ENCODE peak calls at places on chromosomes 1 and 21, in four cellular contexts. R, U, O and P are unnamed samples.
A peak's percentile ranks its signal among the peaks of the same experiment; 100 is the strongest.

GRCh38 chr21:42681296-42682206 is 28.1 kb downstream of the PDE9A start:
- DNase-seq in R (no peak), U (no peak), O (no peak), P (no peak)

GRCh38 chr1:235888119-235888643 is 21.5 kb upstream of the LYST start:
- DNase-seq in R (no peak), U (no peak), O (no peak), P (no peak)

GRCh38 chr21:28627691-28628090 is 365.0 kb downstream of the LTN1 start:
- DNase-seq in R (no peak), U (no peak), O (no peak), P (no peak)

GRCh38 chr1:110615548-110616130 is 9.5 kb upstream of the KCNA2 start:
- DNase-seq in R (no peak), U (peak; percentile 67), O (peak; percentile 68), P (no peak)

GRCh38 chr1:243549108-243549507 is 293.3 kb downstream of the SDCCAG8 start:
- DNase-seq in R (no peak), U (no peak), O (no peak), P (no peak)

GRCh38 chr1:47781171-47781959 is 215.8 kb downstream of the TRABD2B start:
- DNase-seq in R (no peak), U (no peak), O (peak; percentile 29), P (no peak)

GRCh38 chr21:38139380-38140168 is 117.2 kb upstream of the KCNJ15 start:
- DNase-seq in R (no peak), U (no peak), O (no peak), P (no peak)

GRCh38 chr1:10001016-10001665 is 4.1 kb downstream of the RBP7 start:
- DNase-seq in R (no peak), U (no peak), O (no peak), P (no peak)

GRCh38 chr1:19651141-19651737 is 7.1 kb downstream of the NBL1 start:
- DNase-seq in R (no peak), U (peak; percentile 43), O (peak; percentile 58), P (no peak)

GRCh38 chr1:218546314-218546713 is 201.2 kb downstream of the TGFB2 start:
- DNase-seq in R (no peak), U (no peak), O (no peak), P (no peak)

GRCh38 chr1:114353233-114353632 is 157.8 kb downstream of the TRIM33 start:
- DNase-seq in R (no peak), U (peak; percentile 50), O (peak; percentile 36), P (no peak)

GRCh38 chr1:219567341-219567947 is 45.5 kb downstream of the ZC3H11B start:
- DNase-seq in R (no peak), U (no peak), O (no peak), P (no peak)

GRCh38 chr21:18951291-18952038 is 547.9 kb upstream of the TMPRSS15 start:
- DNase-seq in R (no peak), U (peak; percentile 24), O (no peak), P (no peak)

GRCh38 chr1:77504986-77505385 is 177.5 kb downstream of the ZZZ3 start:
- DNase-seq in R (no peak), U (no peak), O (no peak), P (no peak)

GRCh38 chr1:212650228-212650627 is 41.7 kb downstream of the ATF3 start:
- DNase-seq in R (no peak), U (no peak), O (no peak), P (no peak)

GRCh38 chr1:36322085-36322785 is 1.2 kb downstream of the EVA1B start:
- DNase-seq in R (no peak), U (no peak), O (no peak), P (no peak)

GRCh38 chr1:168609133-168609715 is 32.8 kb downstream of the XCL1 start:
- DNase-seq in R (peak; percentile 86), U (no peak), O (no peak), P (peak; percentile 60)

GRCh38 chr1:33180226-33181037 is 1.4 kb downstream of the TRIM62 start:
- DNase-seq in R (peak; percentile 85), U (peak; percentile 92), O (peak; percentile 93), P (peak; percentile 65)

GRCh38 chr1:59298710-59299346 is 1.9 kb downstream of the FGGY start:
- DNase-seq in R (no peak), U (no peak), O (no peak), P (no peak)

DNA sequence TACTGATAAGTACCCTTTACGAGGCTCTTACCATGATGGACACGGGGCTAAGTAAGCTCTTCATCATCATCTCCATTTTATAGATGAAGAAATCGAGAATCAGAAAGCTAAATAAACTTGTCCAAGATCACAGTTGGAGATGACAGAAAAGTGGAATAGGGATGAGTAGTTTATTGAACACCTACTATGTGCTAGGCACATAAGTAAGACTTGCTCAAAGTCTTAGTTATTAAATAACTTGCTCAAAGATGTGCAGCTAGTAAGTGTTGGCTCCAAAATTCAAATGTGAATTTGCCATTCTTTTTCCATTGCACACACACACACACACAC is 611 bp upstream of the RGS16 start:
- DNase-seq in R (no peak), U (no peak), O (no peak), P (no peak)
- H3K27ac ChIP-seq in R (peak overlapping the region; percentile 66), U (peak overlapping the region; percentile 45), O (peak overlapping the region; percentile 70), P (no peak overlapping the region)

GRCh38 chr1:1091344-1092148 is 17.4 kb upstream of the RNF223 start:
- DNase-seq in R (no peak), U (peak; percentile 6), O (no peak), P (no peak)
- TF ChIP-seq CTCF in R (no peak), U (no peak), O (no peak), P (no peak)

GRCh38 chr1:225627304-225627947 is 25.5 kb downstream of the ENAH start:
- DNase-seq in R (no peak), U (no peak), O (peak; percentile 52), P (no peak)
- H3K27ac ChIP-seq in R (peak overlapping the region; percentile 6), U (no peak overlapping the region), O (peak overlapping the region; percentile 41), P (no peak overlapping the region)

GRCh38 chr1:25621876-25622275 is 5.3 kb downstream of the MAN1C1 start:
- DNase-seq in R (no peak), U (no peak), O (no peak), P (no peak)

GRCh38 chr1:25623731-25624130 is 7.1 kb downstream of the MAN1C1 start:
- DNase-seq in R (no peak), U (no peak), O (no peak), P (no peak)

GRCh38 chr1:25623007-25623406 is 6.4 kb downstream of the MAN1C1 start:
- DNase-seq in R (no peak), U (no peak), O (no peak), P (no peak)

GRCh38 chr1:25624155-25624554 is 7.6 kb downstream of the MAN1C1 start:
- DNase-seq in R (no peak), U (no peak), O (no peak), P (no peak)

GRCh38 chr1:25622526-25622925 is 5.9 kb downstream of the MAN1C1 start:
- DNase-seq in R (no peak), U (no peak), O (no peak), P (no peak)
- TF ChIP-seq CTCF in R (no peak), U (no peak), O (no peak), P (no peak)

DNA sequence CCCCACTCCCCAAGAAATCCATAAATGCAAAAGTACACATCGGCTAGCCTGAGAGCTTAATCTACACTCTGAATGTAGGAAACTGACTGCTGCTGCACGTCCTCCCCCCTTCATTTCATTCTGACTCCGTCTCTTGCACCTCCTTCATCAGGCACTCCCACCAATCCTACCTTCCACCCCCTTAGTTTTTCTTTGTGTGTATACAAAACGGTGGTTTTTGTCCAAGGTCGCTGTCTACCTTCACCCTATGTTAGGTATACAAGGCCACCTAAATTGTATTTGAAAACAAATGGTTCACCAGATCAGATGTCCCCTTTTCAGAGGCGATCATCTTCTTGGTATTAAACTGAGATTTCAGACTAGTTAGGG is 1.9 kb downstream of the WDR26 start:
- DNase-seq in R (no peak), U (no peak), O (no peak), P (no peak)
- H3K27ac ChIP-seq in R (peak overlapping the region; percentile 100), U (peak overlapping the region; percentile 97), O (peak overlapping the region; percentile 96), P (peak overlapping the region; percentile 99)

DNA sequence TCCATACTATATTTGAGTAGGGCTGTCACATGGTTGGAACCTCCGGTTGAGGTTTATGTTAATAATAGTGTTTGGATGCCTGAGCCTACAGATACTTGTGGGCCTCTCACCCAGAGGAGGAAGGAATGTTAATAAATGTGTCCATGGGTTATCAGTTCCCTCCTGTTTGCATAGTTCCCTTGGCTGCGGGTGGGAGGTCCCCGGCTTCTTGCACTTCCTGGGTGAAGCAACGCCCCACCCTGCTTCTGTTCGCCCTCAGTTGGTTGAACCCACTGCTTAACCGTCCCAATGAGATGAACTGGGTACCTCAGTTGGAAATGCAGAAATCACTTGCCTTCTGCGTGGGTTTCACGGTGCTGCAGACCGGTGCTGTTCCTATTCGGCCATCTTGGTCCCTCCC is 23.6 kb upstream of the GBP1 start:
- DNase-seq in R (no peak), U (no peak), O (peak; percentile 71), P (no peak)
- TF ChIP-seq CTCF in R (no peak), U (no peak), O (no peak), P (no peak)

GRCh38 chr1:116808476-116809180 is 54.4 kb downstream of the CD2 start:
- DNase-seq in R (no peak), U (no peak), O (no peak), P (no peak)
- H3K27ac ChIP-seq in R (no peak overlapping the region), U (no peak overlapping the region), O (peak overlapping the region; percentile 24), P (no peak overlapping the region)

DNA sequence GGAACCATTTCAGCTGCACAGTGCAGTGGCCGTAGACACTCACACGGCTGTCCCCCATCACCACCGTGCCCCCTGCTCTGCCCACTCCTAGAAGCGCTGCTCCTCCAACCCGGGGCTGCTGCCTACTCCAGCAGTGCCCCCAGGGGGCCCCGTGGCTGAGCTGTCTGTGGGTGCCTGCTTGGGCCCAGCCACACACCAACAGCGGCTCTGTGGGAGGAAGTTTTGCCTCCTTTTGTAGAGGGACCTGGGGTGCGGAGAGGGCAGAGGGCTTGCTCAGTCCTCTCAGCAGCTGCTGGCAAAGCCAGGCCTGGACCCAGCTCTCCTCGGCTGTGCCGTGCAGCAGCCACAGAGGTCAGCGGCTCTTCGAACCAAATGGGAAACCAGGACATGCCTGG is 11.4 kb upstream of the LRRC3 start:
- DNase-seq in R (no peak), U (no peak), O (no peak), P (no peak)
- TF ChIP-seq CTCF in R (no peak), U (no peak), O (no peak), P (no peak)